ENCODE peak calls at places on chromosome 22, in six cellular contexts. M is colonic mucosa, U is neural crest cell, N is AG09319, I is lower leg skin, Y is HFF-Myc. R is an unnamed sample.

GRCh38 chr22:23376256-23376655 is 195.9 kb downstream of the BCR start:
- DNase-seq in M (peak), U (no peak), Y (peak), N (no peak), I (no peak), R (no peak)

GRCh38 chr22:25627271-25627848 is 62.9 kb downstream of the GRK3 start:
- DNase-seq in Y (no peak), I (no peak), U (no peak), N (no peak), M (no peak), R (no peak)

GRCh38 chr22:36729321-36729720 is 25.8 kb upstream of the CACNG2 start:
- DNase-seq in Y (no peak), U (no peak), N (no peak), M (no peak), I (no peak), R (peak)

GRCh38 chr22:41934284-41935014 is 7.8 kb upstream of the TNFRSF13C start:
- DNase-seq in I (no peak), Y (no peak), M (no peak), U (no peak), N (no peak), R (no peak)

GRCh38 chr22:45583504-45583903 is 80.8 kb downstream of the FBLN1 start:
- DNase-seq in N (no peak), Y (no peak), M (no peak), I (no peak), U (no peak), R (no peak)

GRCh38 chr22:25749420-25750169 is 7.6 kb downstream of the MYO18B start:
- DNase-seq in I (no peak), Y (no peak), U (no peak), N (no peak), M (no peak), R (no peak)

GRCh38 chr22:47835726-47836125 is 1073.3 kb downstream of the TBC1D22A start:
- DNase-seq in M (no peak), U (no peak), Y (peak), N (peak), I (no peak), R (no peak)

GRCh38 chr22:23279781-23280180 is 99.5 kb downstream of the BCR start:
- DNase-seq in N (no peak), Y (no peak), I (no peak), U (no peak), M (no peak), R (peak)

GRCh38 chr22:29315286-29316195 is at the start of gene RASL10A:
- DNase-seq in N (no peak), M (no peak), I (no peak), U (no peak), Y (no peak), R (no peak)

GRCh38 chr22:35866646-35867045 is 149.0 kb downstream of the APOL5 start:
- DNase-seq in M (no peak), U (no peak), N (no peak), I (no peak), Y (no peak), R (no peak)

GRCh38 chr22:49936018-49936972 is 17.9 kb downstream of the CRELD2 start:
- DNase-seq in Y (no peak), N (peak), M (peak), U (no peak), I (peak), R (peak)

GRCh38 chr22:31106001-31106571 is 1.3 kb downstream of the SELENOM start:
- DNase-seq in I (no peak), U (no peak), N (no peak), M (peak), Y (no peak), R (no peak)

GRCh38 chr22:34437140-34437539 is 516.9 kb upstream of the LARGE1 start:
- DNase-seq in Y (no peak), U (no peak), M (no peak), N (no peak), I (no peak), R (no peak)

GRCh38 chr22:28855355-28856094 is 27.8 kb upstream of the ZNRF3 start:
- DNase-seq in M (peak), I (peak), N (peak), U (peak), Y (peak), R (peak)

GRCh38 chr22:28316014-28316413 is 363.6 kb downstream of the TTC28 start:
- DNase-seq in Y (no peak), N (no peak), M (no peak), I (no peak), U (no peak), R (no peak)

GRCh38 chr22:44583076-44583760 is 85.2 kb upstream of the RTL6 start:
- DNase-seq in U (no peak), I (no peak), N (no peak), Y (no peak), M (no peak), R (no peak)

GRCh38 chr22:44393066-44393465 is 80.3 kb upstream of the SHISAL1 start:
- DNase-seq in I (no peak), M (no peak), Y (no peak), N (no peak), U (no peak), R (no peak)

GRCh38 chr22:38144025-38144405 is 33.5 kb upstream of the BAIAP2L2 start:
- DNase-seq in N (no peak), U (no peak), M (no peak), Y (no peak), I (no peak), R (no peak)
- TF ChIP-seq CTCF in N (no peak), U (no peak), M (no peak), Y (no peak), I (no peak), R (no peak)

DNA sequence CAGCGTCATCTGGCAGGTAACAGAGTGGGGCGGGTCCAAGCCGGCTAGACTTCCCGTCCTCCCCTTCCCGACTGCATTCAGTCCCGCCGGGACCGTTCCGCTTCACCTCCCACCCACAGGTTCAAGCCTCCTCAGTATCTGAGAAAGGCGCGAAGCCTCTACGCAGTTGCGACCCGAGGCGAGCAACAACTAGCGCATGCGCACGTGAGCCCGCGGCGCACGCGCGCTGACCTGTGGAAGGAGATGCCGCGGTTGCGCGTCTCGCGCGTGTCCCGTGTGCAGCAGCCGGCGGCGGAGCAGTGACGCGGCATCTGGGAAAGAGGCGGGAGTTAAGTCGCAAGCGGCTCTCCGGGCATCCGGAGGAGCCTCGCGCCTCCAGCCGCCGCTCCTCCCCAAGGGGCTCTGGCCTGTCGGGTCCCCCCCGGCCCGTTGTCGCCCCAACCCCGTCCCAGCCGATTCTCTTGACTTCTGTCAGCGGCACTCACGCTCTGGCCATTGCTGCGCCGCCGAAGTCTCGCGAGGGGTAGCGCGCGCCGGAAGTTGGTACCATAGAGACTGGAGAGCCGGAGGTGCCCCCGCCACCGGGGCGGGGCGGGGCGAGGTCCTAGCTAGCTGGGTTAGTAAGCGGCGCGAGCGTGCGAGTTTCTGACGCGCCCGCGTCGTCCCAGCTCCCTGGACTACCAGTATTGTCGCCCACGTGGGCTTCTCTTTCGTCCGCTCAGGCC is at the start of gene THAP7:
- DNase-seq in N (peak), I (peak), Y (peak), U (peak), M (peak), R (peak)
- TF ChIP-seq CTCF in N (no peak), I (no peak), Y (no peak), U (no peak), M (no peak), R (no peak)

DNA sequence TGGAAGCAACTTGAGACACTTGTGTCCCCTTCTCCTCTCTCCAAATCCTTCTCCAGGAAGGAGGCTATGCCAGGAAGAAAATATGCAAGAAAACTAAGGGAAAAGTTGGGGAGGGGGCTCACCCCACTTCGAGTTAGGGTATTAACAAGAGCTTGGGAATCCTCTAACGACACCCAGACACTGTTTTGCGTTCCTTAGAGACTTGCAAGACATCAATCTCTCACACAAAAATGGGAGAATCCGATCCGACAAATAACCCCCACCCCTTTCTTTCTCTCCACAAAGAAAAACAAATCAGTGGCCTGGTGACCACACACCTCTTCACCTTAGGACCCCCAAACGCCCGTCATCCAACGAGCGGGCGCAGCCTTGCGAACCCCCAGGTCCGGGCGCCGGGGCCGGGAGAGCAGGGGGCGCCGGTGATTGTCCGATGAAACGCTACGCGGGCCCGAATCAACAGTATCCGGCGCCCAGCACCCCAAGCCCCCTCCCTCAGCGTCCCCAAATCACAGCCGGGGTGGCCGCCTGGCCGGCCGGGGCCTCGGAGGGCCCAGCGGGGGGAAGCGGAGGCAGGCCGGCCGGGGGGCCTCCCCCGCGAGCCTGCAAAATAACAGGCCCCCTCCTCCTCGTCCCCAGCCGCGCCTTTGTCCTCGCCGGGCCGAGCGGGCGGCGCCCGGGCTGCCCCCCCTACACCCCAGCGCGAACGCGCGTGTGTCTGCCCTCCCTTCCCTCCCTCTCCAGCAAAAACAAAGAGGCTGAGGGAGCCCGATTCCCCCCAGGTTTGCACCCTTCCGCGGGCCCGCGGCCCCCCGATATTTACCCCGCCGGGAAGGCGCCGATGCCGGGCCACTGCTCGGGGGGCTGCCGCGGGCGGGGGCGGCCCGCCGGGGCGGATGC is 645 bp downstream of the CSNK1E start:
- DNase-seq in U (peak), N (no peak), Y (no peak), M (peak), I (no peak), R (peak)
- TF ChIP-seq CTCF in U (no peak), N (no peak), Y (no peak), M (no peak), I (no peak), R (no peak)

DNA sequence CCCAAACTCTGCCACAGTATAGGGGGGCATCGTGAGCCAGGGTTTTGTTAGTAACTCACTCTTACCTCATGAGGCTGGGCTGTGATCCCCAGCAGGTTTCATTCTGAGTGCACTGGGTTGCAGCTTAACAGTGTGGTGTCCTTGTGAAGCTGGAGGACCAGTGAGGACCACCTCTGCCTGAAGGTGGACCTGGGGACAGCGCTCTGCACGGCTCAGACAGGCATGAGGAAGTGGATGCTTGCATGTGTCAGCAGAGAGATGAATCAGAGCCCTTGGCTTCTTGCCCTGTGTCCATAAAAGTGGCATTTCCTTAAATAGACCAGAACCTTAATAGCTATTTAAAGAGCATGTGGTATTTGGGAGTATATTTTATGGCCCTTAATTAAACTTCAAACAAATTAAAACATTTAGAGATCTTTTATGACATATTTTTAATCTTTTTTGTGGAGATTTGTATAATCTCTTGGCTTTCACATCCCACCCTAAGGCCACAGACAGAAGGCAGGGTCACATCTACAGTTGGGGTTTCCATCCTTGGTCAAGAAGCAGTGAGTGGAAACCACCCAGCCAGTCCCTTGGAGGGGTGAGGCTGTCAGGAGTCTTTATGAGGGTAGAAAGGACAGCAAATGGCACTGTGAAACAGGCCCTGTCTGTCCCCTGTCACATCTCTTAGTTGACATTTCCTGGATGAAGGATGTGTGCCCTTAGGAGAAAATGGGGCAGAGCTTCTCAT is 24.8 kb upstream of the ADORA2A start:
- DNase-seq in M (peak), Y (peak), N (peak), U (no peak), I (peak), R (peak)
- TF ChIP-seq CTCF in M (no peak), Y (no peak), N (no peak), U (no peak), I (no peak), R (no peak)

GRCh38 chr22:38072322-38073149 is 11.4 kb downstream of the SLC16A8 start:
- DNase-seq in I (no peak), Y (no peak), U (no peak), M (no peak), N (no peak), R (no peak)

GRCh38 chr22:38075105-38075825 is 8.7 kb downstream of the SLC16A8 start:
- DNase-seq in M (no peak), I (no peak), N (no peak), U (no peak), Y (no peak), R (peak)

GRCh38 chr22:38073150-38074130 is 10.5 kb downstream of the SLC16A8 start:
- DNase-seq in M (no peak), I (no peak), U (no peak), Y (no peak), N (no peak), R (no peak)

GRCh38 chr22:38075961-38076360 is 8.0 kb downstream of the SLC16A8 start:
- DNase-seq in U (no peak), N (no peak), M (no peak), I (no peak), Y (no peak), R (no peak)

DNA sequence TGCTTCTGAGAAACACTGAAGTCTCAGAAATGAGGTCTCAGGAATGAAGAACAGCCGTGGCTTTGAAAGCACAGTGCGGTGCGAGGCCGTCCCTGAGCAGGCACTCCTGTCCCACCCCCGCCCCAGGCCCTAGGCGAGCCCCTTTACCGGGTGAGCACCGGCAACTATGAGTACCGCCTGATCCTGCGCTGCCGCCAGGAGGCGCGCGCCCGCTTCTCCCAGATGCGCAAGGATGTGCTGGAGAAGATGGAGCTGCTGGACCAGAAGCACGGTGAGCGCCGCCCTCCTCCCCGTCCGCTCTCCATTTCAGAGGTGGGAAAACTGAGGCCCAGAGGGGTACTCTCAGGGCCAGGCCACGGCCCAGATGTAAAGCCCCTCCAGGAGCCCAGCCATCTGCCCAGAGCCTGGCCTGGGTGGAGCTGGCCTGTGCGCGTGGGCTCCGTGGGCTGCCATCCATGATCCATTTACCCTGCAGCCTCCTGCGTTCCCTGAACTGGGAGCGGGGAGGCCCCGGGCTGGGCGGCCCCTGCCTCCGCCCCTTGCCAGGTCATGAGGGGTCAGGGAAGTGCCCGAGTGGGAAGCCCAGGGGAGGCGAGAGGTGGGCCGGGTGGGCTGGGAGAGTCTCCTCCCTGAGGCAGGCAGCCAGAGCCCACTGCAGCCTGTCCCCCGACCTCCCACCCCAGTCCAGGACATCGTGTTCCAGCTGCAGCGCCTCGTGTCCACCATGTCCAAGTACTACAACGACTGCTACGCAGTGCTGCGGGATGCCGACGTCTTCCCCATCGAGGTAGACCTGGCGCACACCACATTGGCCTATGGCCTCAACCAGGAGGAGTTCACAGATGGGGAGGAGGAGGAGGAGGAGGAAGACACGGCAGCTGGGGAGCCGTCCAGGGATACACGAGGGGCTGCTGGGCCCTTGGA is 9.5 kb downstream of the SLC16A8 start:
- DNase-seq in N (no peak), Y (no peak), U (no peak), M (no peak), I (no peak), R (peak)
- TF ChIP-seq CTCF in N (peak), Y (peak), U (peak), M (no peak), I (no peak), R (peak)

GRCh38 chr22:40414838-40415505 is 44.6 kb downstream of the SGSM3 start:
- DNase-seq in I (no peak), Y (no peak), N (no peak), M (no peak), U (no peak), R (no peak)

GRCh38 chr22:40417041-40417440 is 46.6 kb downstream of the SGSM3 start:
- DNase-seq in Y (no peak), N (no peak), I (no peak), M (no peak), U (no peak), R (no peak)

GRCh38 chr22:40416267-40416570 is 45.8 kb downstream of the SGSM3 start:
- DNase-seq in M (no peak), I (no peak), U (no peak), Y (no peak), N (no peak), R (no peak)

GRCh38 chr22:40416636-40417035 is 46.2 kb downstream of the SGSM3 start:
- DNase-seq in M (no peak), Y (no peak), U (no peak), N (no peak), I (no peak), R (no peak)

DNA sequence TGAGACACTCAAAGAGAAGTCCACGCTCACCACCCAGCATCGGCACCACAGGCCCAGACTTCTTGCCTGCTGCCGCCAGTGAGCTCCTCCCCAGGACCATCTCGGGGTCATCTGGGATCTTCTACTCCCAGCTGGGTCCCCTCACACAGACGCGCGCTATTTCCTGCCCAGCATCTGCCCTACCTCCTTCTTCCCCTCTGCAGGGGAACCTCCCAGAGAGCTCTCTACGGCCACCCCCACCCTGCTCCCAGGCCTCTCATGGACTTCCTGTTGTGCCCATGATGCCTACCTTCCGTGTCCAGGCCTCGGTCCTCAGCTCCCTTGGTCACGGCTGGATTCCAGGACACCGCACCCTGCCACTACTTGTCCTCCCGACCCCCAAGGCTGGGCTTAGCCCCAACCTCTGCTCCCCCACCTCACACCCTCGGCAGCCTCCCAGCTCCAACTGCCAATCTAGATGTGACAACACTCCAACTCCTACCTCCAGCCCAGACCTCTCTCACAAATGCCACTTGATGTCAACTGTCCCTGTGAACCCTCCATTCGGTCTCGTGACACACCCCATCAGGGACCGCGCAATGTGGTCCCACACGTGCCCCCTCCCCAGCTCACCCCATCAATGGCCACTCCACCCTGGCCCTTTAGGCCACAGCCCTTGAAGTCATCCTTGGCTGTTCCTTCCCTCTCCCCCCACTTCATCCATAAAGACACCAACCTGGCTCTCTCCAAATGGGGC is 45.3 kb downstream of the SGSM3 start:
- DNase-seq in I (no peak), N (no peak), Y (no peak), M (no peak), U (no peak), R (no peak)
- TF ChIP-seq CTCF in I (no peak), N (no peak), Y (no peak), M (no peak), U (no peak), R (no peak)